ENCODE peak calls at places on chromosomes 2 and 18, in seven cellular contexts. One of them, this sample, is unnamed.

GRCh38 chr18:11154369-11154982 is 5.1 kb upstream of the PIEZO2 start:
- DNase-seq in sigmoid colon: no peak
- DNase-seq in NCI-H748 treated with DMSO at 0.1 percent for 48 hours: peak
- DNase-seq in HEK293T: peak
- DNase-seq in activated CD8-positive, alpha-beta memory T cell treated with anti-CD3 and anti-CD28 coated beads for 24 hours: no peak
- DNase-seq in amniotic epithelial cell: peak
- DNase-seq in anterior cingulate cortex: no peak
- DNase-seq in this sample: no peak

GRCh38 chr2:96145028-96145939 is at the start of gene DUSP2:
- DNase-seq in sigmoid colon: peak
- DNase-seq in NCI-H748 treated with DMSO at 0.1 percent for 48 hours: no peak
- DNase-seq in HEK293T: peak
- DNase-seq in activated CD8-positive, alpha-beta memory T cell treated with anti-CD3 and anti-CD28 coated beads for 24 hours: peak
- DNase-seq in amniotic epithelial cell: peak
- DNase-seq in anterior cingulate cortex: peak
- DNase-seq in this sample: no peak

GRCh38 chr18:39380186-39380714 is 1814.7 kb upstream of the CELF4 start:
- DNase-seq in sigmoid colon: no peak
- DNase-seq in NCI-H748 treated with DMSO at 0.1 percent for 48 hours: no peak
- DNase-seq in HEK293T: no peak
- DNase-seq in activated CD8-positive, alpha-beta memory T cell treated with anti-CD3 and anti-CD28 coated beads for 24 hours: no peak
- DNase-seq in amniotic epithelial cell: no peak
- DNase-seq in anterior cingulate cortex: no peak
- DNase-seq in this sample: no peak

GRCh38 chr2:134080759-134081158 is 173.1 kb upstream of the MGAT5 start:
- DNase-seq in sigmoid colon: no peak
- DNase-seq in NCI-H748 treated with DMSO at 0.1 percent for 48 hours: no peak
- DNase-seq in HEK293T: no peak
- DNase-seq in activated CD8-positive, alpha-beta memory T cell treated with anti-CD3 and anti-CD28 coated beads for 24 hours: no peak
- DNase-seq in amniotic epithelial cell: peak
- DNase-seq in anterior cingulate cortex: no peak
- DNase-seq in this sample: no peak

GRCh38 chr2:98607741-98608117 is 583 bp downstream of the COA5 start:
- DNase-seq in sigmoid colon: no peak
- DNase-seq in NCI-H748 treated with DMSO at 0.1 percent for 48 hours: no peak
- DNase-seq in HEK293T: no peak
- DNase-seq in activated CD8-positive, alpha-beta memory T cell treated with anti-CD3 and anti-CD28 coated beads for 24 hours: no peak
- DNase-seq in amniotic epithelial cell: peak
- DNase-seq in anterior cingulate cortex: no peak
- DNase-seq in this sample: no peak

GRCh38 chr18:57461652-57462269 is 26.6 kb downstream of the ONECUT2 start:
- DNase-seq in sigmoid colon: no peak
- DNase-seq in NCI-H748 treated with DMSO at 0.1 percent for 48 hours: no peak
- DNase-seq in HEK293T: no peak
- DNase-seq in activated CD8-positive, alpha-beta memory T cell treated with anti-CD3 and anti-CD28 coated beads for 24 hours: no peak
- DNase-seq in amniotic epithelial cell: no peak
- DNase-seq in anterior cingulate cortex: no peak
- DNase-seq in this sample: no peak

GRCh38 chr2:240894836-240895558 is 959 bp downstream of the MAB21L4 start:
- DNase-seq in sigmoid colon: no peak
- DNase-seq in NCI-H748 treated with DMSO at 0.1 percent for 48 hours: no peak
- DNase-seq in HEK293T: no peak
- DNase-seq in activated CD8-positive, alpha-beta memory T cell treated with anti-CD3 and anti-CD28 coated beads for 24 hours: no peak
- DNase-seq in amniotic epithelial cell: no peak
- DNase-seq in anterior cingulate cortex: no peak
- DNase-seq in this sample: no peak

GRCh38 chr2:24049485-24050021 is at the start of gene FKBP1B:
- DNase-seq in sigmoid colon: peak
- DNase-seq in NCI-H748 treated with DMSO at 0.1 percent for 48 hours: peak
- DNase-seq in HEK293T: peak
- DNase-seq in activated CD8-positive, alpha-beta memory T cell treated with anti-CD3 and anti-CD28 coated beads for 24 hours: peak
- DNase-seq in amniotic epithelial cell: peak
- DNase-seq in anterior cingulate cortex: peak
- DNase-seq in this sample: no peak

GRCh38 chr2:197158591-197159550 is 151.7 kb downstream of the ANKRD44 start:
- DNase-seq in sigmoid colon: no peak
- DNase-seq in NCI-H748 treated with DMSO at 0.1 percent for 48 hours: no peak
- DNase-seq in HEK293T: no peak
- DNase-seq in activated CD8-positive, alpha-beta memory T cell treated with anti-CD3 and anti-CD28 coated beads for 24 hours: no peak
- DNase-seq in amniotic epithelial cell: no peak
- DNase-seq in anterior cingulate cortex: no peak
- DNase-seq in this sample: no peak

GRCh38 chr2:96957299-96957698 is 29.1 kb downstream of the FAM178B start:
- DNase-seq in sigmoid colon: peak
- DNase-seq in NCI-H748 treated with DMSO at 0.1 percent for 48 hours: no peak
- DNase-seq in HEK293T: no peak
- DNase-seq in activated CD8-positive, alpha-beta memory T cell treated with anti-CD3 and anti-CD28 coated beads for 24 hours: no peak
- DNase-seq in amniotic epithelial cell: no peak
- DNase-seq in anterior cingulate cortex: no peak
- DNase-seq in this sample: no peak

GRCh38 chr2:226623587-226624368 is 175.8 kb downstream of the IRS1 start:
- DNase-seq in sigmoid colon: no peak
- DNase-seq in NCI-H748 treated with DMSO at 0.1 percent for 48 hours: no peak
- DNase-seq in HEK293T: no peak
- DNase-seq in activated CD8-positive, alpha-beta memory T cell treated with anti-CD3 and anti-CD28 coated beads for 24 hours: no peak
- DNase-seq in amniotic epithelial cell: peak
- DNase-seq in anterior cingulate cortex: no peak
- DNase-seq in this sample: no peak

GRCh38 chr2:127638361-127639110 is 7.4 kb upstream of the GPR17 start:
- DNase-seq in sigmoid colon: no peak
- DNase-seq in NCI-H748 treated with DMSO at 0.1 percent for 48 hours: no peak
- DNase-seq in HEK293T: no peak
- DNase-seq in activated CD8-positive, alpha-beta memory T cell treated with anti-CD3 and anti-CD28 coated beads for 24 hours: no peak
- DNase-seq in amniotic epithelial cell: peak
- DNase-seq in anterior cingulate cortex: no peak
- DNase-seq in this sample: no peak

GRCh38 chr2:13522917-13523821 is 806.4 kb downstream of the TRIB2 start:
- DNase-seq in sigmoid colon: no peak
- DNase-seq in NCI-H748 treated with DMSO at 0.1 percent for 48 hours: no peak
- DNase-seq in HEK293T: no peak
- DNase-seq in activated CD8-positive, alpha-beta memory T cell treated with anti-CD3 and anti-CD28 coated beads for 24 hours: no peak
- DNase-seq in amniotic epithelial cell: no peak
- DNase-seq in anterior cingulate cortex: no peak
- DNase-seq in this sample: no peak

GRCh38 chr2:32742381-32742780 is 114.5 kb downstream of the TTC27 start:
- DNase-seq in sigmoid colon: no peak
- DNase-seq in NCI-H748 treated with DMSO at 0.1 percent for 48 hours: no peak
- DNase-seq in HEK293T: no peak
- DNase-seq in activated CD8-positive, alpha-beta memory T cell treated with anti-CD3 and anti-CD28 coated beads for 24 hours: no peak
- DNase-seq in amniotic epithelial cell: no peak
- DNase-seq in anterior cingulate cortex: no peak
- DNase-seq in this sample: no peak

GRCh38 chr2:114139542-114139941 is 249.7 kb downstream of the ACTR3 start:
- DNase-seq in sigmoid colon: no peak
- DNase-seq in NCI-H748 treated with DMSO at 0.1 percent for 48 hours: no peak
- DNase-seq in HEK293T: no peak
- DNase-seq in activated CD8-positive, alpha-beta memory T cell treated with anti-CD3 and anti-CD28 coated beads for 24 hours: no peak
- DNase-seq in amniotic epithelial cell: no peak
- DNase-seq in anterior cingulate cortex: no peak
- DNase-seq in this sample: no peak

GRCh38 chr18:76357174-76357573 is 137.9 kb downstream of the ZNF516 start:
- DNase-seq in sigmoid colon: no peak
- DNase-seq in NCI-H748 treated with DMSO at 0.1 percent for 48 hours: no peak
- DNase-seq in HEK293T: no peak
- DNase-seq in activated CD8-positive, alpha-beta memory T cell treated with anti-CD3 and anti-CD28 coated beads for 24 hours: peak
- DNase-seq in amniotic epithelial cell: no peak
- DNase-seq in anterior cingulate cortex: no peak
- DNase-seq in this sample: no peak

GRCh38 chr18:24987271-24987932 is 364.6 kb downstream of the ZNF521 start:
- DNase-seq in sigmoid colon: peak
- DNase-seq in NCI-H748 treated with DMSO at 0.1 percent for 48 hours: no peak
- DNase-seq in HEK293T: no peak
- DNase-seq in activated CD8-positive, alpha-beta memory T cell treated with anti-CD3 and anti-CD28 coated beads for 24 hours: no peak
- DNase-seq in amniotic epithelial cell: no peak
- DNase-seq in anterior cingulate cortex: no peak
- DNase-seq in this sample: no peak

GRCh38 chr2:47019532-47019931 is 103.9 kb upstream of the MCFD2 start:
- DNase-seq in sigmoid colon: no peak
- DNase-seq in NCI-H748 treated with DMSO at 0.1 percent for 48 hours: no peak
- DNase-seq in HEK293T: no peak
- DNase-seq in activated CD8-positive, alpha-beta memory T cell treated with anti-CD3 and anti-CD28 coated beads for 24 hours: no peak
- DNase-seq in amniotic epithelial cell: no peak
- DNase-seq in anterior cingulate cortex: peak
- DNase-seq in this sample: no peak

GRCh38 chr18:67132919-67133318 is 383.6 kb downstream of the DSEL start:
- DNase-seq in sigmoid colon: no peak
- DNase-seq in NCI-H748 treated with DMSO at 0.1 percent for 48 hours: peak
- DNase-seq in HEK293T: no peak
- DNase-seq in activated CD8-positive, alpha-beta memory T cell treated with anti-CD3 and anti-CD28 coated beads for 24 hours: no peak
- DNase-seq in amniotic epithelial cell: no peak
- DNase-seq in anterior cingulate cortex: no peak
- DNase-seq in this sample: no peak

GRCh38 chr18:14945286-14945685 is 197.3 kb downstream of the ANKRD30B start:
- DNase-seq in sigmoid colon: no peak
- DNase-seq in NCI-H748 treated with DMSO at 0.1 percent for 48 hours: no peak
- DNase-seq in HEK293T: no peak
- DNase-seq in activated CD8-positive, alpha-beta memory T cell treated with anti-CD3 and anti-CD28 coated beads for 24 hours: no peak
- DNase-seq in amniotic epithelial cell: no peak
- DNase-seq in anterior cingulate cortex: no peak
- DNase-seq in this sample: no peak

GRCh38 chr2:75552222-75552621 is 8.5 kb downstream of the EVA1A start:
- DNase-seq in sigmoid colon: no peak
- DNase-seq in NCI-H748 treated with DMSO at 0.1 percent for 48 hours: no peak
- DNase-seq in HEK293T: no peak
- DNase-seq in activated CD8-positive, alpha-beta memory T cell treated with anti-CD3 and anti-CD28 coated beads for 24 hours: no peak
- DNase-seq in amniotic epithelial cell: no peak
- DNase-seq in anterior cingulate cortex: no peak
- DNase-seq in this sample: no peak

GRCh38 chr18:9885170-9886004 is at the start of gene TXNDC2:
- DNase-seq in sigmoid colon: no peak
- DNase-seq in NCI-H748 treated with DMSO at 0.1 percent for 48 hours: no peak
- DNase-seq in HEK293T: no peak
- DNase-seq in activated CD8-positive, alpha-beta memory T cell treated with anti-CD3 and anti-CD28 coated beads for 24 hours: no peak
- DNase-seq in amniotic epithelial cell: peak
- DNase-seq in anterior cingulate cortex: no peak
- DNase-seq in this sample: no peak

GRCh38 chr18:7559709-7560319 is 7.3 kb upstream of the PTPRM start:
- DNase-seq in sigmoid colon: no peak
- DNase-seq in NCI-H748 treated with DMSO at 0.1 percent for 48 hours: no peak
- DNase-seq in HEK293T: no peak
- DNase-seq in activated CD8-positive, alpha-beta memory T cell treated with anti-CD3 and anti-CD28 coated beads for 24 hours: no peak
- DNase-seq in amniotic epithelial cell: no peak
- DNase-seq in anterior cingulate cortex: no peak
- DNase-seq in this sample: no peak

This sample was measured in AG04449.